ENCODE peak calls at places on chromosomes 7 and 10, in nine cellular contexts. E is suprapubic skin, P is lower lobe of right lung, Y is neural progenitor cell, W is fibroblast of lung, K is ovary, G is cardiac muscle cell, U is astrocyte, C is heart right ventricle. F is an unnamed sample.

GRCh38 chr7:29919790-29920189 is 69.8 kb downstream of the SCRN1 start:
- DNase-seq in E (no peak), P (no peak), Y (no peak), W (no peak), K (no peak), G (no peak), U (no peak), C (no peak), F (no peak)

GRCh38 chr10:122126763-122127659 is 138.0 kb downstream of the TACC2 start:
- DNase-seq in E (no peak), P (no peak), Y (peak; percentile 65), W (peak; percentile 97), K (no peak), G (peak; percentile 63), U (peak; percentile 96), C (no peak), F (no peak)

GRCh38 chr7:132575987-132576722 is at the start of gene PLXNA4:
- DNase-seq in E (no peak), P (no peak), Y (peak; percentile 52), W (peak; percentile 26), K (peak; percentile 42), G (peak; percentile 52), U (peak; percentile 19), C (peak; percentile 25), F (no peak)

GRCh38 chr10:6047847-6048246 is 14.3 kb downstream of the IL2RA start:
- DNase-seq in E (peak; percentile 47), P (no peak), Y (no peak), W (no peak), K (no peak), G (no peak), U (no peak), C (no peak), F (no peak)

GRCh38 chr10:31274310-31274709 is 44.7 kb upstream of the ZEB1 start:
- DNase-seq in E (no peak), P (no peak), Y (no peak), W (no peak), K (no peak), G (no peak), U (no peak), C (no peak), F (no peak)

GRCh38 chr7:154911862-154912261 is 91.1 kb downstream of the PAXIP1 start:
- DNase-seq in E (no peak), P (no peak), Y (no peak), W (no peak), K (no peak), G (no peak), U (no peak), C (no peak), F (no peak)

GRCh38 chr7:131970602-131971001 is 414.2 kb upstream of the PODXL start:
- DNase-seq in E (no peak), P (no peak), Y (no peak), W (no peak), K (no peak), G (no peak), U (no peak), C (no peak), F (no peak)

GRCh38 chr7:155295511-155295910 is 2.2 kb upstream of the INSIG1 start:
- DNase-seq in E (no peak), P (no peak), Y (no peak), W (no peak), K (no peak), G (no peak), U (no peak), C (no peak), F (no peak)

GRCh38 chr7:102286237-102287081 is at the start of gene SH2B2:
- DNase-seq in E (peak; percentile 91), P (peak; percentile 90), Y (peak; percentile 87), W (peak; percentile 43), K (peak; percentile 83), G (peak; percentile 79), U (peak; percentile 17), C (peak; percentile 71), F (peak; percentile 60)

GRCh38 chr10:80429521-80429966 is 21.2 kb downstream of the PRXL2A start:
- DNase-seq in E (no peak), P (peak; percentile 82), Y (no peak), W (no peak), K (no peak), G (no peak), U (no peak), C (no peak), F (no peak)

GRCh38 chr10:58894929-58895328 is 281.5 kb upstream of the PHYHIPL start:
- DNase-seq in E (no peak), P (no peak), Y (no peak), W (no peak), K (no peak), G (peak; percentile 44), U (no peak), C (no peak), F (no peak)

GRCh38 chr10:53997953-53998352 is 803.1 kb downstream of the PCDH15 start:
- DNase-seq in E (no peak), P (no peak), Y (peak; percentile 3), W (no peak), K (no peak), G (peak; percentile 21), U (no peak), C (no peak), F (no peak)

GRCh38 chr10:62384057-62384446 is 9.9 kb downstream of the ZNF365 start:
- DNase-seq in E (no peak), P (no peak), Y (no peak), W (peak; percentile 98), K (no peak), G (no peak), U (peak; percentile 98), C (no peak), F (no peak)

GRCh38 chr7:135877799-135878198 is 99.4 kb downstream of the MTPN start:
- DNase-seq in E (no peak), P (no peak), Y (no peak), W (peak; percentile 83), K (no peak), G (no peak), U (peak; percentile 79), C (no peak), F (no peak)

GRCh38 chr10:127578628-127579305 is 29.7 kb downstream of the NPS start:
- DNase-seq in E (no peak), P (no peak), Y (no peak), W (no peak), K (no peak), G (no peak), U (no peak), C (no peak), F (no peak)

GRCh38 chr10:69906425-69906824 is 104.7 kb downstream of the COL13A1 start:
- DNase-seq in E (no peak), P (no peak), Y (no peak), W (no peak), K (no peak), G (no peak), U (no peak), C (no peak), F (no peak)

GRCh38 chr10:113686028-113686427 is 6.3 kb downstream of the CASP7 start:
- DNase-seq in E (no peak), P (no peak), Y (no peak), W (no peak), K (no peak), G (no peak), U (no peak), C (no peak), F (no peak)

GRCh38 chr10:131846224-131847101 is 54.3 kb upstream of the PPP2R2D start:
- DNase-seq in E (peak; percentile 75), P (no peak), Y (no peak), W (no peak), K (no peak), G (no peak), U (no peak), C (no peak), F (no peak)

GRCh38 chr7:128205068-128205467 is 36.0 kb upstream of the LEP start:
- DNase-seq in E (peak; percentile 28), P (no peak), Y (no peak), W (no peak), K (no peak), G (no peak), U (no peak), C (no peak), F (no peak)

GRCh38 chr7:92178928-92179373 is at the start of gene LRRD1:
- DNase-seq in E (peak; percentile 93), P (peak; percentile 94), Y (peak; percentile 87), W (peak; percentile 82), K (peak; percentile 90), G (peak; percentile 80), U (peak; percentile 59), C (peak; percentile 89), F (peak; percentile 79)

GRCh38 chr10:25176421-25176968 is 1.7 kb downstream of the GPR158 start:
- DNase-seq in E (no peak), P (no peak), Y (peak; percentile 60), W (peak; percentile 4), K (no peak), G (peak; percentile 5), U (no peak), C (no peak), F (peak; percentile 15)
- TF ChIP-seq CTCF in E (no peak), P (no peak), Y (peak; percentile 6), W (no peak), K (no peak), G (no peak), U (no peak), C (no peak), F (peak; percentile 4)

GRCh38 chr7:4766666-4767530 is 8.5 kb upstream of the AP5Z1 start:
- DNase-seq in E (peak; percentile 76), P (no peak), Y (no peak), W (no peak), K (no peak), G (no peak), U (no peak), C (no peak), F (no peak)
- H3K4me3 ChIP-seq in E (no peak overlapping the region), P (no peak overlapping the region), Y (no peak overlapping the region), W (no peak overlapping the region), K (peak overlapping the region; percentile 27), G (no peak overlapping the region), U (no peak overlapping the region), C (no peak overlapping the region), F (no peak overlapping the region)

GRCh38 chr7:27173412-27174076 is 576 bp downstream of the HOXA10 start:
- DNase-seq in E (peak; percentile 74), P (peak; percentile 48), Y (no peak), W (no peak), K (peak; percentile 30), G (no peak), U (no peak), C (no peak), F (peak; percentile 14)
- H3K27ac ChIP-seq in E (peak overlapping the region; percentile 94), P (no peak overlapping the region), Y (no peak overlapping the region), W (no peak overlapping the region), K (no peak overlapping the region), G (no peak overlapping the region), U (no peak overlapping the region), C (no peak overlapping the region), F (no peak overlapping the region)

DNA sequence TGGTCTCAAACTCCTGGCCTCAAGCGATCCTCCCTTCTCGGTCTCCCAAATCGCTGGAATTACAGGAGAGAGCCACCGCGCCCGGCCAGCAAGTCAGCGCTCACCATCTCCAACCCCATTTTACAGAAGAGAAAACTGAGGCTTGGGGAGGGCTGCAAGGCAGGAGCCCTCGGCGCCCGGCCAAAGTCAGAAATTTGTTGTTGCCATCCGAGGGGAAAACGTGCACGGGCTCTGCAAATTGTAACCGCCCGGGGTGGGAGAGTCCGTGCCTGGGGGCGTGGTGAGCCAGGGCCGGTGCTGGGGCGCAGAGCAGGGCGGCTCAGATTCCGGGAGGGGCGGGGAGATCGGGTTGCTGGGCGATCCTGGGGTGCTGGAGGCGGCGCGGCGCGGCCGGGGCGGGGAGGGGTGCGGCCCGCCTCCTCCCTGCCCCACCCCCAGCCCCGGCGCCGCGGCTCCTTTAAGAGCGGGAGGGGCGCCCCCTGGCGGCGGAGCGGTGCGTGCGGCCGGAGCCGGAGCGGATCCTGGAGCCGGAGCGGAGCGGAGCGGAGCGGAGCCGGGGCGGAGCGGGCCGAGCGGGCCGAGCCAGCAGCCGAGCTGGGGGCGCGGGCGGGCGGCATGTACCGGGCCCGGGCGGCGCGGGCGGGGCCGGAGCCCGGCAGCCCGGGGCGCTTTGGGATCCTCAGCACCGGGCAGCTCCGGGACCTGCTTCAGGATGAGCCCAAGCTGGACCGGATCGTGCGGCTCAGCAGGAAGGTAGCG is at the start of gene VPS37D:
- DNase-seq in E (peak; percentile 93), P (peak; percentile 94), Y (peak; percentile 98), W (peak; percentile 77), K (peak; percentile 94), G (peak; percentile 96), U (peak; percentile 57), C (peak; percentile 95), F (peak; percentile 89)
- TF ChIP-seq CTCF in E (peak; percentile 93), P (peak; percentile 62), Y (peak; percentile 74), W (peak; percentile 65), K (peak; percentile 56), G (peak; percentile 57), U (peak; percentile 34), C (peak; percentile 74), F (peak; percentile 61)